ENCODE peak calls at places on chromosome 3, in six cellular contexts. One of them, this sample, is unnamed.

GRCh38 chr3:129325383-129325782 is 46.7 kb downstream of the HMCES start:
- DNase-seq in upper lobe of right lung: no peak
- DNase-seq in WERI-Rb-1: no peak
- DNase-seq in uterus: no peak
- DNase-seq in PC-3: no peak
- DNase-seq in cardiac fibroblast: no peak
- DNase-seq in this sample: no peak

GRCh38 chr3:52593103-52593502 is 56.7 kb downstream of the UQCC5 start:
- DNase-seq in upper lobe of right lung: no peak
- DNase-seq in WERI-Rb-1: no peak
- DNase-seq in uterus: no peak
- DNase-seq in PC-3: no peak
- DNase-seq in cardiac fibroblast: no peak
- DNase-seq in this sample: no peak

GRCh38 chr3:45560270-45561020 is 34.1 kb upstream of the LIMD1 start:
- DNase-seq in upper lobe of right lung: no peak
- DNase-seq in WERI-Rb-1: no peak
- DNase-seq in uterus: peak; percentile 78
- DNase-seq in PC-3: no peak
- DNase-seq in cardiac fibroblast: peak; percentile 92
- DNase-seq in this sample: peak; percentile 46

GRCh38 chr3:146037697-146038096 is 123.3 kb downstream of the PLOD2 start:
- DNase-seq in upper lobe of right lung: no peak
- DNase-seq in WERI-Rb-1: no peak
- DNase-seq in uterus: no peak
- DNase-seq in PC-3: no peak
- DNase-seq in cardiac fibroblast: peak; percentile 31
- DNase-seq in this sample: peak; percentile 44

GRCh38 chr3:10753964-10754363 is 62.1 kb upstream of the SLC6A11 start:
- DNase-seq in upper lobe of right lung: no peak
- DNase-seq in WERI-Rb-1: no peak
- DNase-seq in uterus: no peak
- DNase-seq in PC-3: peak; percentile 69
- DNase-seq in cardiac fibroblast: peak; percentile 46
- DNase-seq in this sample: peak; percentile 52

GRCh38 chr3:122060044-122060694 is 5.0 kb downstream of the CD86 start:
- DNase-seq in upper lobe of right lung: no peak
- DNase-seq in WERI-Rb-1: no peak
- DNase-seq in uterus: no peak
- DNase-seq in PC-3: no peak
- DNase-seq in cardiac fibroblast: no peak
- DNase-seq in this sample: no peak

GRCh38 chr3:153528473-153528872 is 366.4 kb downstream of the RAP2B start:
- DNase-seq in upper lobe of right lung: no peak
- DNase-seq in WERI-Rb-1: no peak
- DNase-seq in uterus: no peak
- DNase-seq in PC-3: peak; percentile 65
- DNase-seq in cardiac fibroblast: no peak
- DNase-seq in this sample: no peak

GRCh38 chr3:143657391-143657790 is 190.9 kb downstream of the SLC9A9 start:
- DNase-seq in upper lobe of right lung: no peak
- DNase-seq in WERI-Rb-1: no peak
- DNase-seq in uterus: no peak
- DNase-seq in PC-3: no peak
- DNase-seq in cardiac fibroblast: peak; percentile 39
- DNase-seq in this sample: peak; percentile 76

GRCh38 chr3:16338124-16338523 is 73.1 kb downstream of the OXNAD1 start:
- DNase-seq in upper lobe of right lung: no peak
- DNase-seq in WERI-Rb-1: no peak
- DNase-seq in uterus: no peak
- DNase-seq in PC-3: no peak
- DNase-seq in cardiac fibroblast: no peak
- DNase-seq in this sample: peak; percentile 30

GRCh38 chr3:186852994-186853393 is 10.5 kb downstream of the ADIPOQ start:
- DNase-seq in upper lobe of right lung: no peak
- DNase-seq in WERI-Rb-1: no peak
- DNase-seq in uterus: no peak
- DNase-seq in PC-3: no peak
- DNase-seq in cardiac fibroblast: no peak
- DNase-seq in this sample: no peak

GRCh38 chr3:37765591-37766219 is 96.0 kb upstream of the CTDSPL start:
- DNase-seq in upper lobe of right lung: no peak
- DNase-seq in WERI-Rb-1: no peak
- DNase-seq in uterus: peak; percentile 70
- DNase-seq in PC-3: no peak
- DNase-seq in cardiac fibroblast: peak; percentile 74
- DNase-seq in this sample: peak; percentile 78
- H3K4me3 ChIP-seq in upper lobe of right lung: no peak overlapping the region
- H3K4me3 ChIP-seq in WERI-Rb-1: no peak overlapping the region
- H3K4me3 ChIP-seq in uterus: no peak overlapping the region
- H3K4me3 ChIP-seq in PC-3: no peak overlapping the region
- H3K4me3 ChIP-seq in cardiac fibroblast: no peak overlapping the region
- H3K4me3 ChIP-seq in this sample: no peak overlapping the region

DNA sequence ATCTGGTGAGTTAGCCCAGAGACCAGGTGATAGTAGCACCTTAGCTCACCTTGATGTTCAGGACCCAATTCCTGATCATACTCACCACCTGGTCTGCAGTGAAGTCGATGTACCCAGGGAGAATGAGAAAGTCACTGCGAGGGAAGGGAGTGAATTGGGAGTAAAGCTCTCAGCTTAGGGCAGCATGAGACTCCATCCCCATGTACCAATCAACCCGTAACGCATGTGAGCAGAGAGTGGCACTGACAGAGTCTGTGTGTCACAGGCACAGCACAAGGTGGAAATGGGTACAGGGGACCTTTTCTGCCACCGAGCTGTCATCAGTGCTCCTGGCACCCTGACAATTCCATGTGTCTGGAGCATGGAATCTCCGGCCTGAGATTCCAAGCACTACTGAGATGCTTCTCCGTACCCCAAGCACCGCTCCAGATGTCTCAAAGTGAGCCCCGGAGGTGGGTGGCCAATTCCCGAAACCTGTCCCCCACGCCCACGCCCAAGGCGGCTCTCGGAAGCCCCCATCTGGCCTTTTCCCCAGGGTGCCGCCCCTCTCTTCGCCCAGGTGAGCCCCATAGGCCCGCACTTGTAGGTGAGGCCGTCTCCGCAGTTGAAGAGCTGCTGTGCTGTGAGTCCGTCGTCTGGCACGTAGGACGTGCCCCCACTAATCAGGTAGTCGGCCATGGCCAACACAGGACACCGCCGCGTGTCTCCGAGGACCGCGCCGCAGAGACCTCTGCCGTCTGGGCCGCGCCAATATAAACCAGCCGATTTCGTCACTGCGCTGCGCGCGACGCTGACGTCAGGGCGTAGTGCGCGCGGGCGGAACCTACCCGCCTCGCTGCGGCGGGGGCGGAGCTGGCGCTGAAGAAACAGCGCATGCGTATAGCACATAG is at the start of gene IMPDH2:
- DNase-seq in upper lobe of right lung: peak; percentile 97
- DNase-seq in WERI-Rb-1: peak; percentile 92
- DNase-seq in uterus: peak; percentile 95
- DNase-seq in PC-3: peak; percentile 98
- DNase-seq in cardiac fibroblast: peak; percentile 95
- DNase-seq in this sample: peak; percentile 94
- TF ChIP-seq CTCF in upper lobe of right lung: no peak
- TF ChIP-seq CTCF in WERI-Rb-1: no peak
- TF ChIP-seq CTCF in uterus: peak; percentile 46
- TF ChIP-seq CTCF in PC-3: peak; percentile 22
- TF ChIP-seq CTCF in cardiac fibroblast: no peak
- TF ChIP-seq CTCF in this sample: peak; percentile 13

GRCh38 chr3:190626951-190627620 is 113.2 kb downstream of the IL1RAP start:
- DNase-seq in upper lobe of right lung: no peak
- DNase-seq in WERI-Rb-1: no peak
- DNase-seq in uterus: no peak
- DNase-seq in PC-3: peak; percentile 29
- DNase-seq in cardiac fibroblast: no peak
- DNase-seq in this sample: no peak
- H3K4me3 ChIP-seq in upper lobe of right lung: no peak overlapping the region
- H3K4me3 ChIP-seq in WERI-Rb-1: no peak overlapping the region
- H3K4me3 ChIP-seq in uterus: no peak overlapping the region
- H3K4me3 ChIP-seq in PC-3: no peak overlapping the region
- H3K4me3 ChIP-seq in cardiac fibroblast: no peak overlapping the region
- H3K4me3 ChIP-seq in this sample: no peak overlapping the region

GRCh38 chr3:86782860-86783259 is 208.1 kb downstream of the VGLL3 start:
- DNase-seq in upper lobe of right lung: no peak
- DNase-seq in WERI-Rb-1: no peak
- DNase-seq in uterus: no peak
- DNase-seq in PC-3: no peak
- DNase-seq in cardiac fibroblast: no peak
- DNase-seq in this sample: no peak

GRCh38 chr3:86782271-86782670 is 208.7 kb downstream of the VGLL3 start:
- DNase-seq in upper lobe of right lung: no peak
- DNase-seq in WERI-Rb-1: no peak
- DNase-seq in uterus: no peak
- DNase-seq in PC-3: no peak
- DNase-seq in cardiac fibroblast: peak; percentile 2
- DNase-seq in this sample: peak; percentile 22

GRCh38 chr3:86788371-86788770 is 202.6 kb downstream of the VGLL3 start:
- DNase-seq in upper lobe of right lung: no peak
- DNase-seq in WERI-Rb-1: no peak
- DNase-seq in uterus: no peak
- DNase-seq in PC-3: no peak
- DNase-seq in cardiac fibroblast: no peak
- DNase-seq in this sample: peak; percentile 26

GRCh38 chr3:86787091-86787490 is 203.9 kb downstream of the VGLL3 start:
- DNase-seq in upper lobe of right lung: no peak
- DNase-seq in WERI-Rb-1: no peak
- DNase-seq in uterus: no peak
- DNase-seq in PC-3: peak; percentile 85
- DNase-seq in cardiac fibroblast: peak; percentile 43
- DNase-seq in this sample: peak; percentile 78

DNA sequence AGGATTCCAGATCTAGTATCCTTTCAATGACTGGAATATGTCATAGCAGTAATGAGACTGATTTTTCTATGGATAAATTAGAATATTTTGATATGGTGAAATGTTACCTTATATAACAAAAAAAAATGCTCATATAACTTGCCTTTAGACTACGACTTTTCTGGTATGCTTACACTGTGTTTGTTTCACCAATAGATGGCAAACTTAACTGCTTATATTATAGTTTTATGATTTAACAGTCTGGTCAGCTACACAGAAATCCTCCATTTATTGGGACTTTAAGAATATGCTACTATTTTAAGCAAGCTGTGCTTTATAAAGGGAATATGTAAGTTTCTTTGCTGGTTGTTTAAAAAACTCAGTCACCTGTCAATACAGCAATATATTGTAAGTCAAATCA is 205.6 kb downstream of the VGLL3 start:
- DNase-seq in upper lobe of right lung: no peak
- DNase-seq in WERI-Rb-1: no peak
- DNase-seq in uterus: no peak
- DNase-seq in PC-3: peak; percentile 54
- DNase-seq in cardiac fibroblast: peak; percentile 66
- DNase-seq in this sample: peak; percentile 80
- TF ChIP-seq CTCF in upper lobe of right lung: peak; percentile 36
- TF ChIP-seq CTCF in WERI-Rb-1: no peak
- TF ChIP-seq CTCF in uterus: peak; percentile 21
- TF ChIP-seq CTCF in PC-3: peak; percentile 71
- TF ChIP-seq CTCF in cardiac fibroblast: peak; percentile 41
- TF ChIP-seq CTCF in this sample: peak; percentile 58

GRCh38 chr3:176927280-176927679 is 270.0 kb downstream of the TBL1XR1 start:
- DNase-seq in upper lobe of right lung: no peak
- DNase-seq in WERI-Rb-1: no peak
- DNase-seq in uterus: no peak
- DNase-seq in PC-3: no peak
- DNase-seq in cardiac fibroblast: no peak
- DNase-seq in this sample: no peak

GRCh38 chr3:176930942-176931341 is 266.3 kb downstream of the TBL1XR1 start:
- DNase-seq in upper lobe of right lung: no peak
- DNase-seq in WERI-Rb-1: no peak
- DNase-seq in uterus: no peak
- DNase-seq in PC-3: no peak
- DNase-seq in cardiac fibroblast: no peak
- DNase-seq in this sample: no peak

GRCh38 chr3:176926688-176927087 is 270.6 kb downstream of the TBL1XR1 start:
- DNase-seq in upper lobe of right lung: no peak
- DNase-seq in WERI-Rb-1: no peak
- DNase-seq in uterus: no peak
- DNase-seq in PC-3: no peak
- DNase-seq in cardiac fibroblast: no peak
- DNase-seq in this sample: no peak

GRCh38 chr3:176926034-176926433 is 271.2 kb downstream of the TBL1XR1 start:
- DNase-seq in upper lobe of right lung: no peak
- DNase-seq in WERI-Rb-1: no peak
- DNase-seq in uterus: no peak
- DNase-seq in PC-3: no peak
- DNase-seq in cardiac fibroblast: no peak
- DNase-seq in this sample: no peak

DNA sequence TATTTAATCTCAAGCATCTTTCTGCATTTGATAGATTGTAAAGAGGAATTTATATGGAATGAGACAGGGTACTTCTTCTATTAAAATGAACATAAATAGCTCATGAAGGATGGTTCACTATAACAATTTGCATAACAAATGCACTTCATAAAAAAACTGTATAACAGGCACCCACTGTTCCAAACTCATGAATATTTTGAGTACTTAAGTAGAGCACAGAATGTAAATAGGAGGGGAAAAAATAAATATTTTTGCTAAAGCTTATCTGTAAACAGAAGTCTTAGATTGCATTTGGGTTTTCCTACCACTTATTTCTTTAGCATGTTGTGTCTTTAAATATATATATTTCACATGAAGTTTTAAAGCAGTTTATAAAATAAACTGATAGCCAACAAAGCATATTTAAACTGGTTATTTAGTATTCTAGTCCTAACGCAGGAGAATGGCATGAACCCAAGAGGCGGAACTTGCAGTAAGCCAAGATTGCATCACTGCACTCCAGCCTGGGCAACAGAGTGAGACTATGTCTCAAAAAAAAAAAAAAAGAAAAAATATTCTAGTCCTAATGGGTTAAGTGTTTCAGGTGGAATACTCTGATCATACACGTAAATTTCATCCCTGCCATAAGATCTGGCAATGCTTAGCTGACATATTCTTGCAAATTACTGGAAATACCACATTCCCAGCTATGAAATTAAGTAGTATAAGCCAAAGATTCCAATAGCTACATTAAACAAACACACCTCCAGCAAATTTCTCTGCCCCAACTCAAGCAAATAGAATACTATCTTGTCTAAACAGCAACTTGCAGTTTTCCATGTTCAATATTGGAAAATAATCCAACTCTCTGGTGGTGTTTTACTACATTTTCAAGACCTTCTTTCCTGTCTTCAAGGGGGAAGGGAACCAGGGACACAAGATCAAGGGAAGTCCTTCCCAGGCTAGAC is 269.0 kb downstream of the TBL1XR1 start:
- DNase-seq in upper lobe of right lung: no peak
- DNase-seq in WERI-Rb-1: no peak
- DNase-seq in uterus: no peak
- DNase-seq in PC-3: no peak
- DNase-seq in cardiac fibroblast: no peak
- DNase-seq in this sample: no peak
- H3K4me3 ChIP-seq in upper lobe of right lung: no peak overlapping the region
- H3K4me3 ChIP-seq in WERI-Rb-1: no peak overlapping the region
- H3K4me3 ChIP-seq in uterus: no peak overlapping the region
- H3K4me3 ChIP-seq in PC-3: no peak overlapping the region
- H3K4me3 ChIP-seq in cardiac fibroblast: no peak overlapping the region
- H3K4me3 ChIP-seq in this sample: no peak overlapping the region

GRCh38 chr3:118990818-118991560 is 43.7 kb downstream of the IGSF11 start:
- DNase-seq in upper lobe of right lung: no peak
- DNase-seq in WERI-Rb-1: no peak
- DNase-seq in uterus: no peak
- DNase-seq in PC-3: no peak
- DNase-seq in cardiac fibroblast: no peak
- DNase-seq in this sample: no peak
- TF ChIP-seq CTCF in upper lobe of right lung: no peak
- TF ChIP-seq CTCF in WERI-Rb-1: no peak
- TF ChIP-seq CTCF in uterus: no peak
- TF ChIP-seq CTCF in PC-3: no peak
- TF ChIP-seq CTCF in cardiac fibroblast: no peak
- TF ChIP-seq CTCF in this sample: no peak